ENCODE peak calls at places on chromosomes 7 and 10, in nine cellular contexts. One of them, this sample, is unnamed.

GRCh38 chr10:129690248-129691070 is 223.4 kb downstream of the MGMT start:
- DNase-seq in A172: no peak
- DNase-seq in T follicular helper cell: no peak
- DNase-seq in RWPE1: no peak
- DNase-seq in fibroblast of the aortic adventitia: peak
- DNase-seq in NCI-H82: no peak
- DNase-seq in SJSA1: no peak
- DNase-seq in ovary: no peak
- DNase-seq in caudate nucleus: no peak
- DNase-seq in this sample: no peak

GRCh38 chr10:131311661-131312260 is at the start of gene TCERG1L:
- DNase-seq in RWPE1: no peak
- DNase-seq in ovary: peak
- DNase-seq in caudate nucleus: no peak
- DNase-seq in SJSA1: no peak
- DNase-seq in fibroblast of the aortic adventitia: no peak
- DNase-seq in T follicular helper cell: no peak
- DNase-seq in NCI-H82: no peak
- DNase-seq in A172: no peak
- DNase-seq in this sample: no peak

GRCh38 chr7:157019718-157020451 is 9.4 kb upstream of the MNX1 start:
- DNase-seq in A172: no peak
- DNase-seq in ovary: no peak
- DNase-seq in caudate nucleus: no peak
- DNase-seq in T follicular helper cell: no peak
- DNase-seq in SJSA1: no peak
- DNase-seq in fibroblast of the aortic adventitia: no peak
- DNase-seq in NCI-H82: no peak
- DNase-seq in RWPE1: no peak
- DNase-seq in this sample: no peak

GRCh38 chr7:90320801-90321494 is at the start of gene FAM237B:
- DNase-seq in SJSA1: no peak
- DNase-seq in A172: no peak
- DNase-seq in ovary: no peak
- DNase-seq in RWPE1: peak
- DNase-seq in T follicular helper cell: no peak
- DNase-seq in fibroblast of the aortic adventitia: peak
- DNase-seq in NCI-H82: peak
- DNase-seq in caudate nucleus: peak
- DNase-seq in this sample: no peak

GRCh38 chr7:34748244-34749039 is 90.4 kb downstream of the NPSR1 start:
- DNase-seq in caudate nucleus: peak
- DNase-seq in fibroblast of the aortic adventitia: peak
- DNase-seq in RWPE1: peak
- DNase-seq in SJSA1: peak
- DNase-seq in ovary: peak
- DNase-seq in A172: peak
- DNase-seq in T follicular helper cell: no peak
- DNase-seq in NCI-H82: peak
- DNase-seq in this sample: no peak

GRCh38 chr10:110214380-110214826 is 7.0 kb downstream of the MXI1 start:
- DNase-seq in T follicular helper cell: no peak
- DNase-seq in SJSA1: no peak
- DNase-seq in fibroblast of the aortic adventitia: no peak
- DNase-seq in ovary: no peak
- DNase-seq in RWPE1: no peak
- DNase-seq in caudate nucleus: no peak
- DNase-seq in A172: no peak
- DNase-seq in NCI-H82: no peak
- DNase-seq in this sample: no peak

GRCh38 chr7:24339575-24339974 is 55.6 kb downstream of the NPY start:
- DNase-seq in caudate nucleus: no peak
- DNase-seq in A172: no peak
- DNase-seq in ovary: no peak
- DNase-seq in NCI-H82: no peak
- DNase-seq in fibroblast of the aortic adventitia: no peak
- DNase-seq in RWPE1: no peak
- DNase-seq in T follicular helper cell: no peak
- DNase-seq in SJSA1: no peak
- DNase-seq in this sample: no peak

GRCh38 chr10:116637830-116638229 is 17.1 kb downstream of the PNLIPRP2 start:
- DNase-seq in T follicular helper cell: no peak
- DNase-seq in ovary: no peak
- DNase-seq in fibroblast of the aortic adventitia: no peak
- DNase-seq in SJSA1: no peak
- DNase-seq in A172: no peak
- DNase-seq in caudate nucleus: no peak
- DNase-seq in RWPE1: no peak
- DNase-seq in NCI-H82: no peak
- DNase-seq in this sample: no peak

GRCh38 chr7:155258233-155258575 is 39.5 kb upstream of the INSIG1 start:
- DNase-seq in T follicular helper cell: no peak
- DNase-seq in RWPE1: peak
- DNase-seq in caudate nucleus: no peak
- DNase-seq in SJSA1: peak
- DNase-seq in ovary: no peak
- DNase-seq in A172: peak
- DNase-seq in NCI-H82: no peak
- DNase-seq in fibroblast of the aortic adventitia: peak
- DNase-seq in this sample: no peak

GRCh38 chr7:112898432-112899290 is 108.5 kb upstream of the TMEM168 start:
- DNase-seq in SJSA1: peak
- DNase-seq in RWPE1: peak
- DNase-seq in fibroblast of the aortic adventitia: peak
- DNase-seq in A172: peak
- DNase-seq in ovary: no peak
- DNase-seq in NCI-H82: peak
- DNase-seq in T follicular helper cell: no peak
- DNase-seq in caudate nucleus: no peak
- DNase-seq in this sample: no peak

GRCh38 chr10:3096149-3096548 is 28.8 kb downstream of the PFKP start:
- DNase-seq in SJSA1: peak
- DNase-seq in T follicular helper cell: no peak
- DNase-seq in RWPE1: no peak
- DNase-seq in ovary: no peak
- DNase-seq in A172: peak
- DNase-seq in caudate nucleus: no peak
- DNase-seq in NCI-H82: no peak
- DNase-seq in fibroblast of the aortic adventitia: no peak
- DNase-seq in this sample: no peak

GRCh38 chr7:137925091-137925490 is 76.8 kb downstream of the CREB3L2 start:
- DNase-seq in RWPE1: no peak
- DNase-seq in ovary: no peak
- DNase-seq in T follicular helper cell: no peak
- DNase-seq in NCI-H82: no peak
- DNase-seq in fibroblast of the aortic adventitia: no peak
- DNase-seq in caudate nucleus: no peak
- DNase-seq in SJSA1: no peak
- DNase-seq in A172: no peak
- DNase-seq in this sample: no peak

This sample was measured in activated effector memory CD4-positive, alpha-beta T cell treated with Interleukin-2 at 50 U/mL for 16 hours.